ENCODE peak calls at places on chromosomes 16 and 17, in seven cellular contexts. X is NCI-H1436; L is NCI-H2171 treated with DMSO at 0.1 percent for 48 hours; B is activated CD4-positive, alpha-beta T cell treated with anti-CD3 and anti-CD28 coated beads, Interleukin-2, amount 50 U/mL, for 1 hour; U is ELR; G is naive thymus-derived CD8-positive, alpha-beta T cell; R is DMS153. W is an unnamed sample.

GRCh38 chr16:66152841-66153525 is 213.5 kb upstream of the CDH5 start:
- DNase-seq in U (no peak), L (no peak), G (no peak), B (no peak), X (no peak), R (no peak), W (no peak)

GRCh38 chr16:54284319-54284930 is 2.2 kb downstream of the IRX3 start:
- DNase-seq in G (no peak), B (no peak), X (no peak), U (no peak), R (peak), L (no peak), W (no peak)

GRCh38 chr17:61833536-61834203 is 29.7 kb downstream of the BRIP1 start:
- DNase-seq in B (no peak), L (no peak), X (no peak), U (peak), G (no peak), R (no peak), W (no peak)

GRCh38 chr16:81315271-81316175 is 761 bp downstream of the GAN start:
- DNase-seq in U (peak), R (no peak), L (peak), B (peak), X (no peak), G (peak), W (peak)

GRCh38 chr16:80667925-80668324 is 127.1 kb downstream of the DYNLRB2 start:
- DNase-seq in B (no peak), R (no peak), X (no peak), G (no peak), L (no peak), U (no peak), W (no peak)

GRCh38 chr17:38616361-38616760 is 10.6 kb upstream of the SRCIN1 start:
- DNase-seq in U (no peak), G (no peak), B (no peak), L (no peak), X (no peak), R (peak), W (no peak)

GRCh38 chr17:71975998-71976649 is 144.7 kb upstream of the SOX9 start:
- DNase-seq in R (no peak), L (no peak), G (no peak), U (peak), X (no peak), B (no peak), W (no peak)

GRCh38 chr16:1964046-1964505 is 550 bp downstream of the RPS2 start:
- DNase-seq in U (no peak), L (peak), G (no peak), B (peak), X (no peak), R (no peak), W (no peak)

GRCh38 chr17:3033248-3033640 is 30.2 kb downstream of the OR1D5 start:
- DNase-seq in X (no peak), B (no peak), R (no peak), U (no peak), L (no peak), G (no peak), W (no peak)

GRCh38 chr17:72305964-72306551 is 185.2 kb downstream of the SOX9 start:
- DNase-seq in B (no peak), G (no peak), L (no peak), X (no peak), R (no peak), U (peak), W (no peak)

GRCh38 chr17:36602030-36602737 is 801 bp downstream of the MRM1 start:
- DNase-seq in G (no peak), B (peak), L (peak), U (peak), X (no peak), R (no peak), W (peak)

GRCh38 chr17:63675607-63676539 is 24.1 kb downstream of the LIMD2 start:
- DNase-seq in R (peak), L (peak), U (peak), B (no peak), G (no peak), X (no peak), W (no peak)

GRCh38 chr17:45170976-45171337 is 9.3 kb downstream of the HEXIM2 start:
- DNase-seq in G (no peak), X (no peak), B (no peak), L (no peak), U (peak), R (no peak), W (no peak)

GRCh38 chr17:385195-385835 is 32.7 kb upstream of the RPH3AL start:
- DNase-seq in X (no peak), G (no peak), L (peak), B (peak), R (no peak), U (peak), W (no peak)

GRCh38 chr16:88357306-88358032 is 25.3 kb upstream of the ZNF469 start:
- DNase-seq in U (peak), X (no peak), R (no peak), B (no peak), G (no peak), L (no peak), W (no peak)

GRCh38 chr16:57763290-57764005 is 27.9 kb downstream of the KATNB1 start:
- DNase-seq in B (no peak), X (no peak), R (no peak), U (no peak), L (peak), G (no peak), W (no peak)

GRCh38 chr16:53207810-53208752 is 153.3 kb downstream of the CHD9 start:
- DNase-seq in X (peak), L (peak), U (peak), R (peak), B (no peak), G (no peak), W (no peak)

GRCh38 chr16:81446318-81447275 is 2.0 kb downstream of the CMIP start:
- DNase-seq in L (peak), B (peak), G (peak), R (peak), X (no peak), U (peak), W (peak)

GRCh38 chr17:9845306-9845705 is 19.6 kb downstream of the GLP2R start:
- DNase-seq in G (no peak), X (no peak), B (no peak), R (no peak), L (no peak), U (no peak), W (no peak)

GRCh38 chr16:28186752-28187151 is 25.0 kb downstream of the XPO6 start:
- DNase-seq in B (no peak), G (peak), U (peak), R (no peak), L (no peak), X (no peak), W (no peak)

GRCh38 chr17:8220783-8221662 is 10.6 kb upstream of the AURKB start:
- DNase-seq in R (peak), U (peak), L (peak), X (peak), B (peak), G (peak), W (peak)

GRCh38 chr17:1078831-1079561 is 82.1 kb downstream of the TIMM22 start:
- DNase-seq in G (no peak), L (peak), X (no peak), R (peak), U (no peak), B (no peak), W (no peak)

GRCh38 chr17:59439711-59440110 is 108.3 kb downstream of the YPEL2 start:
- DNase-seq in G (no peak), R (no peak), B (no peak), U (no peak), L (no peak), X (no peak), W (no peak)

GRCh38 chr17:78999947-79000395 is 9.6 kb downstream of the CANT1 start:
- DNase-seq in G (no peak), R (no peak), U (no peak), L (no peak), X (no peak), B (no peak), W (no peak)

W was measured in stimulated activated naive CD8-positive, alpha-beta T cell treated with anti-CD3 and anti-CD28 coated beads, Interleukin-15, amount 100 ng/mL, for 72 hours.